ENCODE peak calls at places on chromosomes 5 and 9, in seven cellular contexts. Q is small intestine; G is caudate nucleus; S is esophagus squamous epithelium; P is effector memory CD4-positive, alpha-beta T cell; H is colonic mucosa; T is neuronal stem cell. V is an unnamed sample.

GRCh38 chr5:93221-93980 is 1.4 kb downstream of the PLEKHG4B start:
- DNase-seq in Q (no peak), G (no peak), S (no peak), P (no peak), H (no peak), T (no peak), V (no peak)

GRCh38 chr5:179542170-179542569 is 8.2 kb upstream of the RUFY1 start:
- DNase-seq in Q (no peak), G (no peak), S (no peak), P (no peak), H (no peak), T (no peak), V (no peak)

GRCh38 chr5:42666821-42667325 is 89.7 kb upstream of the CCDC152 start:
- DNase-seq in Q (no peak), G (no peak), S (no peak), P (no peak), H (no peak), T (no peak), V (no peak)

GRCh38 chr9:97615439-97616072 is 17.6 kb downstream of the TSTD2 start:
- DNase-seq in Q (peak; percentile 75), G (no peak), S (no peak), P (peak; percentile 16), H (peak; percentile 72), T (peak; percentile 47), V (peak; percentile 79)

GRCh38 chr9:133476531-133476930 is 2.4 kb downstream of the SLC2A6 start:
- DNase-seq in Q (no peak), G (no peak), S (no peak), P (no peak), H (no peak), T (no peak), V (no peak)

GRCh38 chr9:27053369-27054057 is 48.0 kb upstream of the LRRC19 start:
- DNase-seq in Q (no peak), G (no peak), S (no peak), P (no peak), H (no peak), T (no peak), V (no peak)

GRCh38 chr5:50666261-50667078 is at the start of gene PARP8:
- DNase-seq in Q (peak; percentile 42), G (peak; percentile 7), S (peak; percentile 4), P (peak; percentile 26), H (peak; percentile 63), T (peak; percentile 54), V (peak; percentile 63)

GRCh38 chr5:135092476-135092875 is 58.4 kb upstream of the PITX1 start:
- DNase-seq in Q (no peak), G (no peak), S (no peak), P (no peak), H (no peak), T (no peak), V (no peak)

GRCh38 chr9:136823136-136824046 is 15.6 kb downstream of the RABL6 start:
- DNase-seq in Q (no peak), G (no peak), S (no peak), P (no peak), H (no peak), T (no peak), V (no peak)

GRCh38 chr9:81772144-81772543 is 82.8 kb upstream of the TLE1 start:
- DNase-seq in Q (no peak), G (no peak), S (no peak), P (no peak), H (no peak), T (no peak), V (no peak)

GRCh38 chr5:92729088-92729487 is 851.9 kb downstream of the NR2F1-AS1 start:
- DNase-seq in Q (no peak), G (no peak), S (no peak), P (no peak), H (no peak), T (no peak), V (no peak)

GRCh38 chr9:112866662-112867274 is 23.9 kb downstream of the SLC46A2 start:
- DNase-seq in Q (peak; percentile 81), G (no peak), S (no peak), P (no peak), H (peak; percentile 34), T (no peak), V (no peak)

GRCh38 chr5:112976432-112977309 is at the start of gene DCP2:
- DNase-seq in Q (peak; percentile 99), G (peak; percentile 82), S (peak; percentile 74), P (peak; percentile 91), H (peak; percentile 95), T (peak; percentile 97), V (peak; percentile 97)
- H3K27ac ChIP-seq in Q (peak within 1 kb of the TSS; percentile 94), G (peak within 1 kb of the TSS; percentile 78), S (peak within 1 kb of the TSS; percentile 96), P (peak within 1 kb of the TSS; percentile 76), H (peak within 1 kb of the TSS; percentile 93), T (peak within 1 kb of the TSS; percentile 96), V (peak within 1 kb of the TSS; percentile 85)

GRCh38 chr9:87579761-87580626 is 82.3 kb downstream of the DAPK1 start:
- DNase-seq in Q (no peak), G (no peak), S (no peak), P (no peak), H (no peak), T (no peak), V (no peak)

GRCh38 chr9:87578625-87579024 is 81.0 kb downstream of the DAPK1 start:
- DNase-seq in Q (no peak), G (no peak), S (no peak), P (no peak), H (no peak), T (no peak), V (no peak)

GRCh38 chr9:87581513-87581912 is 83.8 kb downstream of the DAPK1 start:
- DNase-seq in Q (no peak), G (no peak), S (no peak), P (no peak), H (no peak), T (no peak), V (peak; percentile 55)

GRCh38 chr9:87581949-87582637 is 84.4 kb downstream of the DAPK1 start:
- DNase-seq in Q (no peak), G (no peak), S (no peak), P (no peak), H (no peak), T (no peak), V (no peak)

DNA sequence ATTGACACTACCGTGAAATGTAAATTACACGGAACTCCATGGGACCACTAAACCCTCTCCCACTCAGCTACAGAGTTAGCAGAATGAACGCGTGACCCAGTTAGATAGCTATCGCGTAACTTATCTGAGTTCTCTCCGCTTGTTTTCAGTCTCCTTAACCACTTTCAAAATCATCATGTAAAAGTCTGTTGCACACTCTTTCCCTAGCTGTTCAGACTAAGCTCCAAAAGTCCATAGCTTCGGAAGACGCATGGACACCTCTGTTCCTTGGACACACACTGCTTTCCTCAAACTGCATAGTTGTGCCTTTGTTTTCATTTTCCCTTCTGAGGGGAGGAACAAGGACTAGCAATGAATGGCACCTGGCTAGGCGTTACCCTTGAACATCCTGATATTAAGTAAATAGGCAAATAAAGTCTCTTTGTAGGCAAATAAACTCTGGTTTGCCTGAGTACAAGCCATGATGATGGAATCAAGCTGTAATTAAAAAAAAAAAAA is 83.3 kb downstream of the DAPK1 start:
- DNase-seq in Q (peak; percentile 62), G (no peak), S (no peak), P (no peak), H (no peak), T (no peak), V (no peak)
- H3K27ac ChIP-seq in Q (no peak overlapping the region), G (no peak overlapping the region), S (no peak overlapping the region), P (no peak overlapping the region), H (no peak overlapping the region), T (no peak overlapping the region), V (peak overlapping the region; percentile 58)

DNA sequence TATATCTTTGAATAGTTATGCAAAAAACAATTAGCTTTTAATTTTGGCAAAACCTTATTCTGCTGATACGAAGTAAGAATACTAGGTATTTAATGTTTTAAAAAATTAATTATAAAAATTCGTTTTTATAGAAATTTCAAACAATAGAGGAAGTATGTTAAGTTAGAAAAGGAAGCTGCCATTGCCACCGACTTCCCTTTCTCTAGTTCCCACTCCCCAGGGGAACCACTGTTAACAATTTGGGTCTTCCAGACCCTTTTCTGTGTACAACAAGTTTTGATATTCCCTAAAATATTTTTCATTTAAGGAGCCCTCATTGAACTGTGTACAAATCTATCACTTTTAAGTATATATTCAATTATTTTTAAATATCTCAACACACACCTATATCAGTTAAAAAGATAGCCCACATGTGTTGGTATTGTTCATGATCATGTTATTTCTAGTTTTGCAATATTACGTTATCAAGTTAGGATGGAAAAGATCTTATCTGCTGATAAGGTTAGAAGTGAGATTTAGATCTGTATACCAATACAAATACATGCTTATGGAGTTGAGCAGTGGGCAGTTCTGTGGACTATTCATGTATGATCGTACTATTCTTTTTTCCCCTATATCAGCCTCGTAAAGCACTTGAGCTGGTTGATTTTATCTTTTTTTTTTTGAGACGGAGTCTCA is 25.9 kb downstream of the NDFIP1 start:
- DNase-seq in Q (no peak), G (no peak), S (no peak), P (no peak), H (no peak), T (no peak), V (no peak)
- H3K27ac ChIP-seq in Q (no peak overlapping the region), G (no peak overlapping the region), S (no peak overlapping the region), P (no peak overlapping the region), H (no peak overlapping the region), T (no peak overlapping the region), V (no peak overlapping the region)

DNA sequence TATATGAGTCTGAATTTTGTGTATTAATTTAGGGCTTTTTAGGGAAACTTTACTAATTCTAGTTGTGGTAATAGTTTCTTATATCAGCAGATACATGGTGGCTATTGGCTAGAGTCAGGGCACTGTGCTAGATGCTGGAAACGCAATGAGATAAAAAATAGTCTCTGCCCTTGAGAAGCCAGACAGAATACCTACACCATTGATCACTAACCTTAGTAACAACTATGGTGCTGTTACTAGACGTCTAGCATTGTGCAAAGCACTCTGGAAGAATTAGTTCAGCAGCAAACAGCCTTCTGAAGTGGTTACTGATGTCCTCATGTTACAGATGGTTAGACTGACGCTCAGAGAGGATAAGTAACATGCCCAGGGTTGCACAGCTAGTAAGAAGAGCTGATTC is 61.8 kb downstream of the GDA start:
- DNase-seq in Q (no peak), G (no peak), S (no peak), P (no peak), H (no peak), T (no peak), V (no peak)
- H3K27ac ChIP-seq in Q (no peak overlapping the region), G (no peak overlapping the region), S (no peak overlapping the region), P (no peak overlapping the region), H (no peak overlapping the region), T (no peak overlapping the region), V (peak overlapping the region; percentile 18)

GRCh38 chr9:87076825-87077224 is 129.5 kb upstream of the GAS1 start:
- DNase-seq in Q (no peak), G (no peak), S (no peak), P (no peak), H (no peak), T (no peak), V (no peak)
- H3K27ac ChIP-seq in Q (no peak overlapping the region), G (no peak overlapping the region), S (no peak overlapping the region), P (no peak overlapping the region), H (no peak overlapping the region), T (no peak overlapping the region), V (no peak overlapping the region)

V was measured in hepatocyte.